ENCODE peak calls at places on chromosomes 2 and 18, in nine cellular contexts. J is colonic mucosa, N is GM13976, D is breast epithelium, C is B cell, W is OCI-LY7, T is Calu3, V is mucosa of descending colon, E is GM06990. S is an unnamed sample.

GRCh38 chr2:234686088-234686890 is 189.4 kb upstream of the ARL4C start:
- DNase-seq in J (no peak), N (no peak), D (peak; percentile 51), C (no peak), W (no peak), T (peak; percentile 16), V (no peak), E (no peak), S (no peak)

GRCh38 chr2:212097001-212097400 is 441.6 kb downstream of the ERBB4 start:
- DNase-seq in J (no peak), N (no peak), D (no peak), C (no peak), W (no peak), T (no peak), V (no peak), E (no peak), S (no peak)

GRCh38 chr2:19507137-19507536 is 148.7 kb upstream of the OSR1 start:
- DNase-seq in J (no peak), N (no peak), D (no peak), C (no peak), W (no peak), T (no peak), V (no peak), E (no peak), S (no peak)

GRCh38 chr2:70248810-70249438 is 496 bp upstream of the TIA1 start:
- DNase-seq in J (peak; percentile 96), N (no peak), D (peak; percentile 93), C (peak; percentile 92), W (no peak), T (peak; percentile 84), V (peak; percentile 92), E (no peak), S (peak; percentile 95)

GRCh38 chr18:58407649-58408407 is 221.1 kb downstream of the ALPK2 start:
- DNase-seq in J (no peak), N (no peak), D (no peak), C (no peak), W (no peak), T (no peak), V (no peak), E (no peak), S (no peak)

GRCh38 chr2:157901325-157901724 is 25.2 kb upstream of the ACVR1 start:
- DNase-seq in J (no peak), N (no peak), D (no peak), C (no peak), W (no peak), T (no peak), V (no peak), E (no peak), S (no peak)

GRCh38 chr2:19810637-19811036 is 91.1 kb downstream of the TTC32 start:
- DNase-seq in J (no peak), N (peak; percentile 7), D (no peak), C (no peak), W (no peak), T (no peak), V (no peak), E (no peak), S (no peak)

GRCh38 chr2:151482310-151482709 is 72.6 kb downstream of the RIF1 start:
- DNase-seq in J (no peak), N (no peak), D (no peak), C (no peak), W (no peak), T (no peak), V (no peak), E (no peak), S (no peak)

GRCh38 chr18:3402962-3403585 is 46.9 kb upstream of the TGIF1 start:
- DNase-seq in J (no peak), N (no peak), D (no peak), C (no peak), W (peak; percentile 68), T (no peak), V (no peak), E (no peak), S (no peak)

DNA sequence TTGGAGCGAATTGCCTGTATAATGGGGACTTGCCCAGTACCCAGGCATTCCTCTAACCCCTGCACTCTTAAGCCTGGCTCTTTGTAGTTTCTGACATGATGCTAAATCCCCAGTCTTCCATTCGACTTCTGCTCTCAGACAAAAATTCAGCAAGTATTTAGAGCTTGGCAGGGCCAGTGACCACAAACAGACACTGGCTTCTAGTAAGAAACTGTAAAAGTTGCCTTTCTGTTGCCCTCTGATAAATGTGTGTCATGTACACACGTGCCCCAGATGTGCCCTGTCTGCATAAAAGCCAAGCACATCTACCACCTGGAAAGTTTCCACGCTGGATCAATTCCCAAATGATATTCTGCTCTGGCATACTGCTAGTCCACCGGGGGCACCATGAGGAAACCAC is 18.0 kb downstream of the PAX3 start:
- DNase-seq in J (no peak), N (no peak), D (no peak), C (no peak), W (no peak), T (no peak), V (no peak), E (no peak), S (no peak)
- TF ChIP-seq CTCF in J (no peak), N (no peak), D (no peak), C (no peak), W (no peak), T (no peak), V (no peak), E (no peak), S (no peak)

GRCh38 chr18:50738103-50738757 is 81.6 kb downstream of the MRO start:
- DNase-seq in J (no peak), N (no peak), D (no peak), C (no peak), W (no peak), T (no peak), V (no peak), E (no peak), S (no peak)

GRCh38 chr18:50742947-50743346 is 76.9 kb downstream of the MRO start:
- DNase-seq in J (no peak), N (no peak), D (no peak), C (no peak), W (no peak), T (no peak), V (no peak), E (no peak), S (no peak)

GRCh38 chr18:50734886-50735285 is 84.9 kb downstream of the MRO start:
- DNase-seq in J (no peak), N (no peak), D (no peak), C (no peak), W (no peak), T (no peak), V (no peak), E (no peak), S (no peak)

GRCh38 chr18:50734342-50734741 is 85.5 kb downstream of the MRO start:
- DNase-seq in J (no peak), N (no peak), D (no peak), C (no peak), W (no peak), T (no peak), V (no peak), E (no peak), S (no peak)

DNA sequence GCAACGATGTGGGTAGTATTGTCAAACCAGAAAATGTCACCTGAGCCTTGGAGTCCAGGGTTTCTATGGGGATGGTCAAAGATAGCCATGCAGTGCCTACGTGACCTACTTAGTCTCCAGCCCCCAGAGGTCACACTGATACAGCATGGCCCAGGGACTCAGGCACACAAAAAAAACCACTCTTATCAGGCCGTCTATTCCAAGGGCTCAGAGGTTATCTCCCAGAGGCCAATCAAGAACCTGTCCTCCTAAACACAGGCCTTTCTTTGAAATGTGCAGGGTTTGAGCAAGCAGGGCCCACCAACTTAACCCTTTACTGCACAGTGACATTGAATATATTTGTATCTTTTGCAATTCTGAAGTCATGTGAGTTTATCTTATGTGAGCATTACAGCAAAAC is 82.7 kb downstream of the MRO start:
- DNase-seq in J (no peak), N (no peak), D (no peak), C (no peak), W (no peak), T (no peak), V (no peak), E (no peak), S (no peak)
- TF ChIP-seq CTCF in J (no peak), N (no peak), D (no peak), C (no peak), W (no peak), T (no peak), V (no peak), E (no peak), S (no peak)

DNA sequence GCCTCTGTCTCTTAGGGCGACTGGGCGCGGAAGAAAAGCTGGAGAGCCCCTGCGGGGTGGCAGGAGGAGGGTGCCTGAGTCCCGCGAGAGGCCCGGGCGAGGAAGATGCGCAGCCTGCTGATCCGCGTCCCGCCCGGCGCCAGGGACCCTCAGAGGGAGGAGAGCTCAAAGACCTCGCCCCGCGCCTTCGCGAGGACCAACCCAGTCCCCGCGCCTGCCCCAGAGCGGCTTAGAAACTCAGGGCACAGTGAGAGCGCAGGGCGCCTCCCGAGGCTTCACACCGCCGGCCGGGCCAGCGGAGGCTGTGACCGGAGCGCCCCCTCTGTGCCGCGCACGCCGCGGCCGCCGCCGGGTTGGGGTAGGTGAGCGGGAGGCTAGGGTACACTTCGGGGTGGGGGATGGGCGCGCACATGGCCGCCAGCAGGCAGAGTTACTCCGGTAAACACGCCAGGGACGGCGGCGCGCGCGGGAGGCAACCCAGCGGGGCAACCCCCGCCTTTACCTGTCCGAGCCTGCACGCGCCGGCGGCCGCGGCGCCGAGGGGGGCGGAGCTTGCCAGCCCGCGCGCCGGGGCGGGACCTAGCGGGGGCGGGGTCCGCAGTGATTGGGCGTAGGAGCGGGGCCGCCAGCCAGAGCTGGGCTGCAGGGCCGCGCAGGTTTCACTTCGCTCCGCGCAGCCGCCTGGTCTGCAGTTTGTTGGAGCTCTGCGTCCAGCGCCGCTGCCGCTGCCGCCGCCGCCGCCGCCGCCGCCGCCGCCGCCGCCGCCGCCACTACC is at the start of gene BCL2L11:
- DNase-seq in J (peak; percentile 96), N (peak; percentile 92), D (peak; percentile 96), C (peak; percentile 93), W (peak; percentile 95), T (peak; percentile 97), V (peak; percentile 98), E (peak; percentile 92), S (peak; percentile 97)
- TF ChIP-seq CTCF in J (no peak), N (no peak), D (no peak), C (no peak), W (peak; percentile 64), T (peak; percentile 35), V (no peak), E (peak; percentile 13), S (peak; percentile 37)

DNA sequence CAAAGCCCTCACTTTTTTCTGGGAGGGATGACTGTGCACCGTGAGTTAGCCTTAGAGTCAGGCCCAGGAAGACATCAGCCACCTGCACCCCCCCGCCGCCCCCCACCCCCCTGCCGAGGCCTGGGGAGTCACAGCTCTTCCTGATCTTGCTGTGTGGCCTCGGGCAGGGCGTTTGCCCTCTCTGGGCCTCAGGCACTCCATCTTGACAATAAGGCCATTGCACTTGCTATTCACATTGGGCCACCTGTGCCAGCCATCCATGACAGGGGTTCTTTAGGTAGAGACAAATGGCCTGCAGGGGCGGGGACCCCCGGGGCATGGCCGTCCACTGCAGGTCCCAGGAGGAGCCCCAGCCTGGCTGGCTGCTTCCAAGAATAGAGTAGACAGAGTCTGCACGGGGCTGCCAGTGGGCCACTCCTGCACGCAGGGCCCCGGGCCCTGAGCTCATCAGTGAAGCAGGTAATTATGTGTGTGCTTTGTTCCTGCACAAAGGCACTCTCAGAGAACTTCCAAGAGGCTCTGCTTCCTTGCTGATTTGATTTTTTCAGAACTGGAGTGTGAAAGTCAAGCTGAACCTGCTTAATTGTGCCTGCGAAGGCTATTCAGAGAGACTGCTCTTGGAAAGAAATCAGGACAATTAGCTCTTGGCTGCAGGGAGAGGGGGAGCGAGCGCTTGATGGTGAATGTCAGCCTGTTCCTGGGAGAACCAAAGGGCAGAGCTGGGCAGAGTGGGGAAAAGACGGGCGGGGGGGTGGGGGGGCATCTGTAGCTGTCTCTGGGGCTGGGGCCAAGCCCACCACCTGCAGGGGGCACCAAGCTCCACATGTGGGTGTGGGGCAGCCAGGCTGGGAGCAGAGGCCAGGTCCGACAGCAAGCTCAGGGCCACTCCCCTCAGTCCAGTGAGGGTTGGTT is 40.3 kb downstream of the RRM2 start:
- DNase-seq in J (no peak), N (no peak), D (no peak), C (no peak), W (no peak), T (peak; percentile 23), V (no peak), E (no peak), S (no peak)
- TF ChIP-seq CTCF in J (no peak), N (no peak), D (no peak), C (no peak), W (no peak), T (no peak), V (no peak), E (peak; percentile 26), S (peak; percentile 26)

S was measured in osteocyte.